ENCODE peak calls at places on chromosomes 13 and 19, in five cellular contexts. T is CD4-positive, CD25-positive, alpha-beta regulatory T cell; P is NB4; R is fibroblast of lung; U is dorsolateral prefrontal cortex. M is an unnamed sample.

GRCh38 chr13:80454245-80454644 is 113.3 kb upstream of the SPRY2 start:
- DNase-seq in T (no peak), P (peak), R (peak), U (no peak), M (peak)

GRCh38 chr13:61779456-61779855 is 363.8 kb upstream of the PCDH20 start:
- DNase-seq in T (no peak), P (no peak), R (no peak), U (no peak), M (no peak)

GRCh38 chr13:36548129-36548528 is 115.8 kb downstream of the CCNA1 start:
- DNase-seq in T (no peak), P (no peak), R (no peak), U (no peak), M (no peak)

GRCh38 chr19:54817670-54818536 is 1.6 kb downstream of the KIR3DL1 start:
- DNase-seq in T (no peak), P (no peak), R (no peak), U (no peak), M (no peak)

GRCh38 chr13:38090913-38091312 is 221.3 kb upstream of the TRPC4 start:
- DNase-seq in T (no peak), P (peak), R (no peak), U (no peak), M (no peak)

GRCh38 chr19:34347561-34348165 is 17.3 kb upstream of the GPI start:
- DNase-seq in T (no peak), P (no peak), R (no peak), U (peak), M (no peak)

GRCh38 chr13:112899618-112900600 is 69.1 kb upstream of the MCF2L start:
- DNase-seq in T (no peak), P (no peak), R (no peak), U (no peak), M (no peak)

GRCh38 chr13:40261361-40261760 is 405.1 kb downstream of the FOXO1 start:
- DNase-seq in T (no peak), P (no peak), R (no peak), U (no peak), M (no peak)

GRCh38 chr19:58037927-58038687 is 4.3 kb downstream of the ZSCAN1 start:
- DNase-seq in T (no peak), P (no peak), R (no peak), U (peak), M (no peak)

GRCh38 chr13:83153833-83154232 is 728.4 kb downstream of the SLITRK1 start:
- DNase-seq in T (no peak), P (no peak), R (no peak), U (no peak), M (no peak)

GRCh38 chr19:9309974-9310446 is 372 bp upstream of the ZNF699 start:
- DNase-seq in T (no peak), P (peak), R (peak), U (peak), M (peak)

GRCh38 chr19:34381399-34382251 is 16.6 kb downstream of the GPI start:
- DNase-seq in T (no peak), P (no peak), R (no peak), U (no peak), M (no peak)

GRCh38 chr19:50719119-50719435 is 525 bp downstream of the SHANK1 start:
- DNase-seq in T (no peak), P (no peak), R (no peak), U (no peak), M (no peak)
- H3K4me3 ChIP-seq in T (no peak), P (peak), R (peak), U (peak), M (peak)

GRCh38 chr13:96994849-96995243 is 570 bp upstream of the OXGR1 start:
- DNase-seq in T (no peak), P (no peak), R (no peak), U (no peak), M (no peak)

GRCh38 chr13:96992633-96993032 is 1.6 kb downstream of the OXGR1 start:
- DNase-seq in T (no peak), P (no peak), R (no peak), U (no peak), M (no peak)

GRCh38 chr13:96993660-96994029 is 631 bp downstream of the OXGR1 start:
- DNase-seq in T (no peak), P (no peak), R (no peak), U (no peak), M (no peak)

GRCh38 chr13:96996097-96996496 is 1.8 kb upstream of the OXGR1 start:
- DNase-seq in T (no peak), P (peak), R (no peak), U (no peak), M (no peak)

DNA sequence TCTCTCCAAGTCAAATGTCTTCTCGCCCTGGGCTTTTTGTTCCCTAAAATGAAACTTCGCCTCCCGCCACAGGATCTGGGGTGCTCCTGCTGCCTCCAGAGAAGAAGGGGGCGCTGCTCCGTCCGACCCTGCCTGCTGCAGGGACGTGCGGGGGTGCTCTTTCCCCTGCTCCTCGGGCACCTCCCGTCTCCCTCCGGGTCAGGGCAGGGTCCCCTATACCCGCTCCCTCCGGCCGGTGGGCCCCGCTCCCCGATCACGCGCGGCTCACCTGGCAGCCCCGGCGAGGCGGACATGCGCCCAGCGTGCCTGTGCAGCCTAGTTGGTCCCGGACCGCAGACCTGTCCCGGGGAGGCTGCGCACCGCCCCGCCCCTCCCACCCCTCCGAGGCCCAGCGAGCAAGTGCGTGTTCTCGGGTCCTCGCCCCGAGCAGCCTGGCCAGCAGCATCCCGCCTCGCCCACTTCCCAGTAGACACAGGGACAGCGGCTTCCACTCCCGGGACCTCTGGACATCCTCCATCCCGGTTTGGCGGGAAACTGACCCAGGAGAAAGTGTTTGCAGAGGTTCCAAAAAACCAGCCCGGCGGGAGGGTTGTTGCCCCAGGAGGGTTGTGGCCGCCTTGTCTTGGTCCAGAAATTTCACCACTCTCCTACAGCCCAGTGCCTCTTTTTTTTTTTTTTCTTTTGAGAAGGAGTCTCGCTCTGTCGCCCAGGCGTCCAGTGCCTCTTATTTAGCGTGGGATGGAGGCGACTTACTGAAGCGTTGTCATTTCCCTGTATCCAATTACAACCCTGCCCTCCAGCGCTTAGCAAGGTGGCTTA is at the start of gene OXGR1:
- DNase-seq in T (no peak), P (no peak), R (no peak), U (no peak), M (no peak)
- H3K4me3 ChIP-seq in T (no peak), P (no peak), R (peak), U (peak), M (peak)

GRCh38 chr19:29965529-29965928 is 23.5 kb downstream of the URI1 start:
- DNase-seq in T (no peak), P (no peak), R (peak), U (no peak), M (peak)
- H3K4me3 ChIP-seq in T (peak), P (no peak), R (no peak), U (no peak), M (no peak)

GRCh38 chr19:1418494-1418775 is 11.0 kb downstream of the DAZAP1 start:
- DNase-seq in T (no peak), P (no peak), R (no peak), U (no peak), M (no peak)

GRCh38 chr19:1417681-1418493 is 10.5 kb downstream of the DAZAP1 start:
- DNase-seq in T (no peak), P (no peak), R (no peak), U (no peak), M (peak)

GRCh38 chr19:1418951-1419735 is 11.8 kb downstream of the DAZAP1 start:
- DNase-seq in T (no peak), P (no peak), R (no peak), U (no peak), M (no peak)

GRCh38 chr19:1417145-1417544 is 9.8 kb downstream of the DAZAP1 start:
- DNase-seq in T (no peak), P (no peak), R (peak), U (no peak), M (peak)

DNA sequence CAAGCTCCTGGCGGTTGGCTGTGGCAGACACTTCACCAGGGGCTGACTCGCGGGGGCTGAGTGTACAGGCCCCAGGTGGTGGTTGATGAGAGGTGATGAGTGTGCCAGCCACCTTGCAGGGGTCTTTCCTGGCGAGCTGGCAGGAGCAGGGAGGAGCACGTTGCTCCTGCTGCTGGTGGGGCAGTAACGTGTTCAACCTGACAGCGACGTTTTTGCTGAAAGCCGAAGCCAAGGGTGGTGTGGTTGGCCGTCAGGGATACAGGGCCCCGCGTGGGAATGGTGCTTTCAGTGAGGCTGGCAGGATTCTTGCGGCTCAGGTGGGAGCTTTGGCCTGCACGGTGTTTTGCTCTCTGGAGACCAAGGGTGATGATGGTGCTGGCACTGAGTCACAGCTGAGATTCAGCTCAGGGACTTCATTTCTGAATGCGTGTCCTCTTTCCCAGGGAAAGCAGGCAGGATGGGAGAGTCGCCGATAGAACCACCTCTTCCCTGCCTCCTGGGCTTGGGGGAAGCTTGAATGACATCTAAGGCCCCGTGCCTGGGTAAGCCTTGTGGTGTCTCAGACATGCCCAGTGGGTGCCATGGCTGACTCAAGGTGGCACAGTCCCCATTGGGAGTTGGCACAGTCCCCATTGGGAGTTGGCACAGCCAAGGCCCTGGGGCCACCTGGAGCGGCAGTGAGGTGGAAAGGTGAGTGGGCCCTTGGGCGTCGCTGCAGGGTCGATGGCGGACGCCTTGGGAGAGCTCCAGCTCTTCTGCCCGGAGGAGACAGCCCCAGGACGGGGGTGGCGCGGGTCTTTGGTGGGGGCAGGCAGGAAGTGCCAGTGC is 8.8 kb downstream of the DAZAP1 start:
- DNase-seq in T (no peak), P (no peak), R (no peak), U (no peak), M (peak)
- H3K4me3 ChIP-seq in T (peak), P (no peak), R (peak), U (no peak), M (no peak)

DNA sequence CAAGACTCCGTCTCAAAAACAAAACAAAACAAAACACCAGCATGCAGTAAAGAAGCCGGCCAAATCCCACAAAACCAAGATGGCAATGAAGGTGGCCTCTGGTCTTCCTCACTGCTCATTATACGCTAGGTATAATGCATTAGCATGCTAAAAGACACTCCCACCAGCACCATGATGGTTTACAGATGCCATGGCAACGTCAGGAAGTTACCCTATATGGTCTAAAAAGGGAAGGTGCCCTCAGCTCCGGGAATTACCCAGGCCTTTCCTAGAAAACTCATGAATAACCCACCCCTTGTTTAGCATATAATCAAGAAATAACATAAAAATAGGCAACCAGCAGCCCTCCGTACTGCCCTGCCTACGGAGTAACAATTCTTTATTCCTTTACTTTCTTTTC is 21.1 kb upstream of the PLEKHF1 start:
- DNase-seq in T (no peak), P (no peak), R (no peak), U (no peak), M (no peak)
- H3K4me3 ChIP-seq in T (no peak), P (no peak), R (no peak), U (no peak), M (no peak)

DNA sequence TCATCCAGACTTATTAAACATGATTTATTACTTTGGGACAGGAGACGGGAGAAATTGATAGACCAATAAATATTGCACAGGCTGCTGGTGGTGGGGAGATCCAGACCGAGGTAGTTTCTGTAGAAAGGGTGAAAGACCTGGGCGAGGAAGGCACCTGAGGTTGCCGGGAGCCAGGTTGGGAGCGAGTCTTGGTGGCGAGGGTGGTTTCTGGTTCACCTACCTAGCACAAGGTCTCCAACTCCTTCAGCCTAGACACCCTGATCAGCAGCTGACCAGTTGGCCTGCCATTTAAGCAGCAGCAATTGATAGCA is 7.0 kb downstream of the EMP3 start:
- DNase-seq in T (no peak), P (no peak), R (no peak), U (no peak), M (no peak)
- H3K4me3 ChIP-seq in T (peak), P (peak), R (no peak), U (peak), M (no peak)

DNA sequence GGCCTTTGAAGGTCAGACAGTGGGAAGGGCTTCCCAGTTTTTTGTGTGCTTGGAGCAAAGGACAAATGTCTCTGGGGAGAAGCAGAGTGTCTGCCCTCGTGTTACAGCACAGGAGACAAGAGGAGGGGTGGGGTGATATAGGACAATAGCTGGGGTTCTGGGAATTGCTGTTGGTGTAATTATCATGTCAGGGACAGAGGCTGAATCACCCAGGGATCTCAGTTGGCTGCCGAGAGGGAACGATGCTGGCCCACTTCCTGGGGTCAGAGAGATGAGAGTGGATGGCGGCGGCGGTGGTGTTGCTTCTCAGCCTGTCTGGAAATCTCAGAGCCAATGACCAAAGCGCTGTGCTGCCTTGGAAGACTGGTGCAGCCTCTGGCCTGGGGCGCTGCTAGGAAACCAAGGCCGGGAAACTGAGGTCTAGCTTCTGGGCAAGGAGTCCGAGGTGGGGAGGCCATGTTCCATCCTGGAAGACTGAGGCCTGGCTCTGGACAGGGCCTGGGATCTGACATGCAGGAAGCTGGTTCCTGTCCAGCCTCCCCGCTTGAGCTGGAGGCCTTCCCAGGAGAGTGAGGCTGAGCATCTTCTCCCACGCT is 1.3 kb downstream of the INAFM1 start:
- DNase-seq in T (no peak), P (peak), R (peak), U (peak), M (peak)
- H3K4me3 ChIP-seq in T (no peak), P (no peak), R (peak), U (no peak), M (peak)